ENCODE peak calls at places on chromosome 21, in ten cellular contexts. A is T-helper 1 cell; V is COLO829; B is CD8-positive, alpha-beta T cell; N is lower lobe of right lung; F is MCF 10A; H is T1000; R is activated CD8-positive, alpha-beta memory T cell treated with anti-CD3 and anti-CD28 coated beads, Interleukin-2, amount 50 U/mL, for 48 hours; O is 8988T; W is SW480. I is an unnamed sample.

GRCh38 chr21:27086630-27087029 is 119.7 kb upstream of the ADAMTS5 start:
- DNase-seq in N (no peak), H (no peak), B (no peak), O (no peak), R (no peak), A (no peak), V (no peak), W (no peak), F (no peak), I (no peak)

GRCh38 chr21:15005391-15005790 is 59.4 kb downstream of the NRIP1 start:
- DNase-seq in F (no peak), N (no peak), A (no peak), B (no peak), V (peak), W (no peak), O (no peak), R (no peak), H (no peak), I (no peak)

GRCh38 chr21:42830456-42831455 is 48.6 kb downstream of the WDR4 start:
- DNase-seq in N (no peak), A (no peak), R (peak), O (no peak), V (no peak), F (no peak), B (no peak), H (no peak), W (peak), I (peak)

GRCh38 chr21:41583274-41583790 is 75.4 kb upstream of the TMPRSS2 start:
- DNase-seq in W (no peak), F (no peak), H (no peak), N (peak), O (no peak), R (peak), V (no peak), B (no peak), A (no peak), I (peak)

GRCh38 chr21:14070049-14070893 is 140.5 kb downstream of the LIPI start:
- DNase-seq in W (no peak), F (no peak), O (no peak), R (no peak), N (no peak), V (no peak), B (no peak), H (no peak), A (no peak), I (no peak)

GRCh38 chr21:46000731-46001641 is 19.4 kb downstream of the COL6A1 start:
- DNase-seq in F (no peak), N (peak), V (no peak), O (no peak), B (no peak), A (peak), R (peak), H (peak), W (no peak), I (no peak)

GRCh38 chr21:36297555-36297937 is 22.5 kb upstream of the MORC3 start:
- DNase-seq in V (no peak), O (no peak), F (no peak), R (no peak), H (no peak), N (no peak), W (no peak), A (no peak), B (no peak), I (no peak)

GRCh38 chr21:31616216-31616615 is 43.3 kb upstream of the SOD1 start:
- DNase-seq in W (no peak), H (no peak), O (no peak), V (no peak), N (no peak), R (no peak), B (no peak), A (no peak), F (peak), I (peak)

GRCh38 chr21:46040707-46041106 is 57.2 kb upstream of the COL6A2 start:
- DNase-seq in A (no peak), B (no peak), O (no peak), V (no peak), N (no peak), F (no peak), W (no peak), R (no peak), H (no peak), I (no peak)

I was measured in DMS53.